ENCODE peak calls at places on chromosomes 4 and X, in seven cellular contexts. Z is endothelial cell of umbilical vein, P is A549, T is HepG2, F is HCT116, K is WTC11, X is GM12878. C is an unnamed sample.

GRCh38 chr4:40379248-40379647 is 44.1 kb downstream of the CHRNA9 start:
- DNase-seq in Z (no peak), P (no peak), T (no peak), F (no peak), K (peak; percentile 19), X (no peak), C (no peak)

GRCh38 chrX:30822068-30822671 is 66.9 kb downstream of the TAB3 start:
- DNase-seq in Z (no peak), P (no peak), T (peak; percentile 18), F (no peak), K (no peak), X (peak; percentile 34), C (peak; percentile 4)

GRCh38 chrX:23513121-23513520 is 154.2 kb upstream of the PRDX4 start:
- DNase-seq in Z (no peak), P (no peak), T (no peak), F (no peak), K (no peak), X (no peak), C (no peak)

GRCh38 chrX:19824603-19825002 is 62.8 kb downstream of the SH3KBP1 start:
- DNase-seq in Z (no peak), P (no peak), T (no peak), F (no peak), K (no peak), X (no peak), C (no peak)

GRCh38 chrX:147899715-147900114 is 12.0 kb upstream of the FMR1 start:
- DNase-seq in Z (no peak), P (no peak), T (no peak), F (no peak), K (no peak), X (no peak), C (no peak)

GRCh38 chr4:100882661-100883060 is 364.8 kb upstream of the EMCN start:
- DNase-seq in Z (no peak), P (no peak), T (no peak), F (no peak), K (no peak), X (no peak), C (no peak)

GRCh38 chr4:8656711-8657380 is 64.3 kb downstream of the CPZ start:
- DNase-seq in Z (no peak), P (no peak), T (no peak), F (no peak), K (no peak), X (no peak), C (no peak)

GRCh38 chr4:54067163-54067562 is 2.8 kb upstream of the CHIC2 start:
- DNase-seq in Z (peak; percentile 87), P (no peak), T (no peak), F (peak; percentile 60), K (no peak), X (no peak), C (no peak)

GRCh38 chr4:118848901-118849300 is 13.0 kb upstream of the SEC24D start:
- DNase-seq in Z (no peak), P (no peak), T (no peak), F (no peak), K (no peak), X (no peak), C (no peak)

GRCh38 chrX:81304545-81304944 is 102.6 kb downstream of the SH3BGRL start:
- DNase-seq in Z (no peak), P (no peak), T (no peak), F (no peak), K (no peak), X (no peak), C (no peak)

GRCh38 chrX:53481093-53481492 is 46.9 kb upstream of the HSD17B10 start:
- DNase-seq in Z (no peak), P (peak; percentile 32), T (no peak), F (no peak), K (peak; percentile 38), X (no peak), C (peak; percentile 25)

GRCh38 chr4:169314906-169315305 is 44.1 kb upstream of the SH3RF1 start:
- DNase-seq in Z (peak; percentile 88), P (peak; percentile 31), T (peak; percentile 91), F (peak; percentile 37), K (no peak), X (no peak), C (no peak)

GRCh38 chr4:65559270-65559669 is 111.0 kb downstream of the EPHA5 start:
- DNase-seq in Z (no peak), P (no peak), T (no peak), F (no peak), K (peak; percentile 13), X (no peak), C (no peak)

GRCh38 chrX:119757979-119758681 is at the start of gene SOWAHD:
- DNase-seq in Z (no peak), P (no peak), T (peak; percentile 50), F (no peak), K (peak; percentile 63), X (no peak), C (peak; percentile 32)

GRCh38 chrX:119763175-119763574 is 4.8 kb downstream of the SOWAHD start:
- DNase-seq in Z (no peak), P (no peak), T (no peak), F (no peak), K (peak; percentile 10), X (no peak), C (no peak)

GRCh38 chr4:79964715-79965345 is 108.2 kb downstream of the ANTXR2 start:
- DNase-seq in Z (no peak), P (no peak), T (no peak), F (no peak), K (peak; percentile 76), X (no peak), C (no peak)

GRCh38 chr4:1241466-1241935 is 7.4 kb downstream of the CTBP1 start:
- DNase-seq in Z (no peak), P (no peak), T (no peak), F (no peak), K (peak; percentile 8), X (no peak), C (no peak)
- TF ChIP-seq MAX in Z (no peak), P (no peak), T (no peak), F (no peak), K (no peak), X (no peak), C (no peak)

DNA sequence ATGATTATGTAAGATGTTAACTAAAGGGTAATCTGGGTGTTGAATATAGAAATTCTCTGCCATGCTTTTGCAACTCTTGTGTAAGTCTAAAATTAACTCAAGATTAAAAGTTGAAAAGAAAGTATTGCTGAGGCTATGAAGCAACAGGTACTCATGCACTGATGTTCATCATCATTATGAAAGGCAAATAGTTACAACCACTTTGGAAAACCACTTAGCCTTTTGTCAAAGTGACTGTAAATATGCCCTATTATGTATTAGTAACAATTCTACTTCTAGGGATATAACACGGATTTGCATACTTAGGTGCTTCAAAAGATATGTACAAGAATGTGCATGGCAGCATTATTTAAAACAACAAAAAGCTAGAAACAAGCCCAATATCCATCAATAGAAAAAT is 227.8 kb upstream of the CXXC4 start:
- DNase-seq in Z (no peak), P (no peak), T (no peak), F (no peak), K (no peak), X (no peak), C (no peak)
- TF ChIP-seq MAX in Z (no peak), P (no peak), T (no peak), F (no peak), K (no peak), X (no peak), C (no peak)

DNA sequence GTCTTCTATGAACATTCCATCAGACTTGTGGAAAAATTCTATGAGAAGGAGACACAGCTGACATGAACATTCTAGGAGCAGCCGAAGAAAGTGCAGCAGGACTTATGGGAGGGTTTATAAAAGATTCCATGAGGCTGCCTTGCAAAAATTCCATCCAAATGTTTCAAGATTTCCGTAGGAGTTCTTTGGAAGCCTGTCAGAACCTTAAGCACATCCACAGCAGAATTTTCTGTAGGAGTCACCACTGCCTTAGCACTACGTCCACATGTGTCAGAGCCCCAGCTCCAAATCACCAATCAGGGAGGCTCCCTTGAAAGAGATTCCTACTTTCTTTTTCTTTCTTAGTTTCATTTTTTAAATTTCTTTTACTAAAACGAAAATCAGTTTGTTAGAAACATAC is 66.9 kb upstream of the MSX1 start:
- DNase-seq in Z (no peak), P (no peak), T (no peak), F (no peak), K (no peak), X (no peak), C (no peak)
- TF ChIP-seq MAX in Z (no peak), P (no peak), T (no peak), F (no peak), K (no peak), X (no peak), C (no peak)

GRCh38 chr4:127622923-127623754 is 9.6 kb upstream of the INTU start:
- DNase-seq in Z (peak; percentile 57), P (peak; percentile 18), T (peak; percentile 5), F (no peak), K (peak; percentile 57), X (no peak), C (no peak)
- TF ChIP-seq MAX in Z (no peak), P (peak; percentile 36), T (peak; percentile 47), F (no peak), K (peak; percentile 88), X (no peak), C (no peak)

GRCh38 chr4:6495736-6496135 is 23.3 kb upstream of the PPP2R2C start:
- DNase-seq in Z (no peak), P (no peak), T (no peak), F (no peak), K (no peak), X (no peak), C (no peak)
- TF ChIP-seq MAX in Z (no peak), P (no peak), T (no peak), F (no peak), K (no peak), X (no peak), C (no peak)

GRCh38 chrX:7062276-7062675 is 85.2 kb upstream of the STS start:
- DNase-seq in Z (peak; percentile 1), P (no peak), T (no peak), F (no peak), K (no peak), X (no peak), C (no peak)

GRCh38 chrX:7062912-7063311 is 84.6 kb upstream of the STS start:
- DNase-seq in Z (no peak), P (no peak), T (no peak), F (no peak), K (no peak), X (no peak), C (no peak)

GRCh38 chrX:7059214-7059838 is 88.2 kb upstream of the STS start:
- DNase-seq in Z (no peak), P (no peak), T (no peak), F (no peak), K (no peak), X (peak; percentile 89), C (no peak)

GRCh38 chrX:7060444-7060843 is 87.1 kb upstream of the STS start:
- DNase-seq in Z (no peak), P (no peak), T (no peak), F (no peak), K (no peak), X (no peak), C (no peak)

GRCh38 chrX:7061429-7061828 is 86.1 kb upstream of the STS start:
- DNase-seq in Z (no peak), P (no peak), T (no peak), F (no peak), K (no peak), X (no peak), C (no peak)
- TF ChIP-seq MAX in Z (no peak), P (no peak), T (no peak), F (no peak), K (no peak), X (no peak), C (no peak)

GRCh38 chr4:10926025-10926424 is 241.5 kb upstream of the CLNK start:
- DNase-seq in Z (no peak), P (no peak), T (no peak), F (no peak), K (no peak), X (no peak), C (no peak)
- TF ChIP-seq MAX in Z (no peak), P (no peak), T (no peak), F (no peak), K (no peak), X (no peak), C (no peak)

C was measured in K562.